ENCODE peak calls at places on chromosomes 12 and 14, in four cellular contexts. R is breast epithelium, K is ovary, A is aorta. J is an unnamed sample. For H3K4me1, the result is how much of the 10 kb centered on the place peaks cover.

GRCh38 chr14:39320318-39320717 is 86.6 kb downstream of the MIA2 start:
- DNase-seq in R (no peak), K (no peak), A (no peak), J (no peak)

GRCh38 chr14:76760331-76761197 is 704 bp upstream of the VASH1 start:
- DNase-seq in R (no peak), K (no peak), A (peak), J (no peak)

GRCh38 chr14:105398044-105398725 is at the start of gene TEX22:
- DNase-seq in R (peak), K (peak), A (peak), J (peak)

GRCh38 chr12:94750891-94751290 is 100.5 kb upstream of the TMCC3 start:
- DNase-seq in R (no peak), K (no peak), A (no peak), J (no peak)

GRCh38 chr12:13900718-13901117 is 80.7 kb downstream of the GRIN2B start:
- DNase-seq in R (no peak), K (no peak), A (no peak), J (no peak)

GRCh38 chr14:104983231-104983721 is 2.3 kb upstream of the CLBA1 start:
- DNase-seq in R (no peak), K (no peak), A (no peak), J (no peak)

GRCh38 chr12:81297606-81298005 is 219.7 kb downstream of the ACSS3 start:
- DNase-seq in R (no peak), K (no peak), A (no peak), J (no peak)

GRCh38 chr12:129871991-129872969 is 31.5 kb downstream of the TMEM132D start:
- DNase-seq in R (no peak), K (no peak), A (no peak), J (no peak)

GRCh38 chr14:52960627-52961026 is 9.8 kb upstream of the FERMT2 start:
- DNase-seq in R (no peak), K (no peak), A (no peak), J (no peak)

GRCh38 chr14:38217538-38217937 is 9.8 kb downstream of the SSTR1 start:
- DNase-seq in R (no peak), K (no peak), A (no peak), J (no peak)

GRCh38 chr14:75630695-75631452 is 29.8 kb downstream of the ERG28 start:
- DNase-seq in R (no peak), K (no peak), A (no peak), J (no peak)

GRCh38 chr12:116480210-116480818 is 78.9 kb upstream of the MAP1LC3B2 start:
- DNase-seq in R (no peak), K (no peak), A (no peak), J (no peak)

GRCh38 chr12:52233462-52234141 is 559 bp downstream of the KRT7 start:
- DNase-seq in R (peak), K (no peak), A (peak), J (no peak)

GRCh38 chr12:123267991-123268843 is 3.4 kb downstream of the CDK2AP1 start:
- DNase-seq in R (no peak), K (no peak), A (peak), J (no peak)

GRCh38 chr12:3041558-3042164 is 35.5 kb upstream of the TSPAN9 start:
- DNase-seq in R (no peak), K (peak), A (peak), J (no peak)

GRCh38 chr14:92973265-92973797 is 50.4 kb downstream of the CHGA start:
- DNase-seq in R (peak), K (peak), A (peak), J (no peak)

GRCh38 chr12:56836317-56836716 is 73.2 kb downstream of the HSD17B6 start:
- DNase-seq in R (no peak), K (peak), A (no peak), J (no peak)

GRCh38 chr14:73757381-73757780 is 43.2 kb upstream of the PNMA1 start:
- DNase-seq in R (no peak), K (no peak), A (no peak), J (no peak)

GRCh38 chr12:54016478-54016964 is 7.7 kb downstream of the HOXC8 start:
- DNase-seq in R (no peak), K (peak), A (no peak), J (no peak)
- H3K4me1 ChIP-seq in R (under half), K (under half), A (under half), J (under half)

DNA sequence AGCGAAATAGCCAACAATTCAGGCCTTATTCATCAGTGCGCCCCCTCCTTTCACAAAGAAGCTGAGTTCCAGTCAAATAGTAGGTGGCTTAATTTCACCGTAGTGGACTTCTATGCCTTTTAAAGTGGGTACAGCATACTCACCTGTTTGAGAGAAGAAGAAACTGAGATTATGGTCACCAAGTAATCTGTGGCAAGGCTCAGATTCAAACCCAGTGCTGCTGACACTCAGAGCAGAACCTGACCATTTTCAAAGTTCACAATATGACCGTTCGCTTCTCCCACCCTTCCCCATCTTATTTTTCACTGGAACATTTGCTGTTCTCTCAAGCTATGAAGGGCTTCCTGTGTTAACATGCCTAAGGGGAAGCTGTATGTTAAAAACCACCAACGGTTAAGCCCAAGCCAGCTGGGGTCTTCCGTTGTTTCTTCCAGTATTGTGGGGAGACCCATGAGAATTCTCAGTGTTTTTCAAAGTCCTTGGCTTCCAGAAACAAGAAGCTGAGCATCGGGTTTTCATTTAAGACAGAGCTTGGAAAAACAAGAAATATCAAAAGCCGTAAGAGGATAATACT is 6.1 kb upstream of the PSMA6 start:
- DNase-seq in R (no peak), K (no peak), A (no peak), J (no peak)
- H3K4me1 ChIP-seq in R (under half), K (under half), A (under half), J (under half)

GRCh38 chr12:75481774-75482173 is 1.2 kb downstream of the GLIPR1 start:
- DNase-seq in R (no peak), K (no peak), A (no peak), J (no peak)

GRCh38 chr12:75479963-75480461 is 543 bp upstream of the GLIPR1 start:
- DNase-seq in R (no peak), K (no peak), A (no peak), J (no peak)

GRCh38 chr12:75482636-75483035 is 2.1 kb downstream of the GLIPR1 start:
- DNase-seq in R (no peak), K (no peak), A (no peak), J (no peak)

GRCh38 chr12:75480469-75480949 is at the start of gene GLIPR1:
- DNase-seq in R (peak), K (peak), A (peak), J (peak)

GRCh38 chr12:75481013-75481705 is 604 bp downstream of the GLIPR1 start:
- DNase-seq in R (no peak), K (no peak), A (no peak), J (no peak)
- H3K4me1 ChIP-seq in R (under half), K (under half), A (under half), J (half or more)

GRCh38 chr12:104486416-104486815 is 29.7 kb downstream of the CHST11 start:
- DNase-seq in R (no peak), K (no peak), A (no peak), J (no peak)
- H3K4me1 ChIP-seq in R (under half), K (under half), A (under half), J (half or more)

GRCh38 chr12:46390881-46391280 is 18.3 kb upstream of the SLC38A2 start:
- DNase-seq in R (no peak), K (no peak), A (no peak), J (no peak)
- H3K4me1 ChIP-seq in R (under half), K (under half), A (under half), J (under half)

DNA sequence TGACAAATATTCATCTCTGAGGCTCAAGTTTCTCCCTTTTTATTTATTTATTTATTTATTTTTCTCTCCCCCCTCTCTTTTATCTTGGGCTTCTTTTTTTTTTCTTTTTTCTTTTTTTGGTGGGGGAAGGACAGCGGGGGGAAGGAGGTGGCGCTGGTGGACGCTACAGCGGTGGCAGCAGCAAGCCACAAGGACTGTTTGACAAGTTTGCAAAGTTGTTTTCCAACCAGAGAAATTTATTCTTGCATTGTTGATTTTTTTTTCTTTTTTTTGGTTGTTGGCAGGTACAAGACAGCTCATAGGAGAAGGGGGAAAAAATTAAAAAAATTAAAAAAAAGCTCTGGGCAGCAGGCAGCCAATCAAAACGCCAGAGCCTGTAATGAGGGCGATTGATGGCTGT is 36.4 kb downstream of the BCL11B start:
- DNase-seq in R (no peak), K (no peak), A (no peak), J (no peak)
- H3K4me1 ChIP-seq in R (under half), K (under half), A (under half), J (half or more)

GRCh38 chr14:51860164-51860835 is at the start of gene GNG2:
- DNase-seq in R (peak), K (peak), A (peak), J (peak)

GRCh38 chr14:51862171-51862838 is 1.9 kb downstream of the GNG2 start:
- DNase-seq in R (no peak), K (no peak), A (no peak), J (no peak)

GRCh38 chr14:51860836-51861583 is 598 bp downstream of the GNG2 start:
- DNase-seq in R (no peak), K (no peak), A (no peak), J (no peak)

GRCh38 chr14:51865953-51866747 is 5.7 kb downstream of the GNG2 start:
- DNase-seq in R (no peak), K (no peak), A (no peak), J (no peak)

DNA sequence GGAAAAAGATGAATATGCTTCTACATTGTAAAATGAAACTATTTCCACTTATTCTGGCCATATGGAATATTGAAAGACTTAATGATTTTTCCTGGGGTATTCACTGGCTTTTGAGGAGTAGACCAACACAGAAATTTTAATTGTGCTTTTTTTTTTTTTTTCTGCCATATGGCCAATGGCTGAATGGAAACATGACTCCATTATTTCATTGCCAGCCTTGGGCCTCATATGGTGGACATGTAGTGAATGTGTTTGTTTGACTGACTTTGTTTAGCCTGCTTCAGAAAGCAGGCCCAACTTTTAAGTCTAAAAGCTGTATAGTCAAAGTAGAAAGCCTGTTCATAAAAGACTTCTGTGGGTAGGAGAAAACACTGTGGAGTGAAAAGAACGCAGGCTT is 2.4 kb downstream of the GNG2 start:
- DNase-seq in R (no peak), K (no peak), A (no peak), J (no peak)
- H3K4me1 ChIP-seq in R (under half), K (under half), A (under half), J (under half)

DNA sequence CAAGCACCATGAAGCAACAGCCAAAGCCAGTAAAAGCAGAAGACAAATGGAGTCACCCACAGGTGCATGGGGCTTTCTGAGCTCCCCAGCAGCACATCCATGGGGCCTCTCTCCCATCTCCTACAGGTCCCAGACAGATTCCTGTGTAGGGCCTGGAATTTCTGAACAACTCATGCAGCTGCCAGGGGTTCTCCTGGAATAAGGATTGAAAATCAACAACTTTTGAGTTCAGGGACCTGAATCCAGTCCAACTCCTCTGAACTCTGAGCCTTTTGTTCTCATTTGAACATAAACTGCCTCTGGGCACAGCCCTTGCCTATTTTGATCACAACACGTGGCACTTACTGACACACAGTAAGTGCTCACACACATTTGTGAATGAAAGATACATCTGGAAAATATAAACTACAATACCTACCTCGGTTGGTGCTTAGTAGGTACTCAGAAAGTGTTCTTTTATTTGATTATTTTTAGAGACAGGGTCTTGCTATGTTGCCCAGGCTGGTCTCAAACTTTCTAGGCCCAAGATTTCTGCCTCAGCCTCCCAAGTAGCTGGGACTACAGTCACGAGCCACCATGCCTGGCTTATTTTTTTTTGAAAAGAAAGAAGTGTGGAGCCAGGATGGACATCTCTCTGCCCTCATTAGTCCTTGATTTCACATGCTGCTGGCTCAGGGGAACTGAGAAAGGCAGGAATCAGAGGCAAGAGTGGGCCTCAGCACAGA is 27.1 kb downstream of the SYNE3 start:
- DNase-seq in R (no peak), K (peak), A (no peak), J (no peak)
- H3K4me1 ChIP-seq in R (under half), K (under half), A (under half), J (under half)

J was measured in effector memory CD4-positive, alpha-beta T cell.